ENCODE peak calls at places on chromosomes 3 and 15, in four cellular contexts. I is neural progenitor cell, V is GM23248, Q is left lung. U is an unnamed sample.

GRCh38 chr3:47034868-47035489 is 55.5 kb downstream of the NBEAL2 start:
- DNase-seq in V (no peak), Q (no peak), I (no peak), U (no peak)

GRCh38 chr15:93141373-93141790 is 52.4 kb upstream of the RGMA start:
- DNase-seq in V (no peak), Q (no peak), I (no peak), U (no peak)

GRCh38 chr3:146501752-146502151 is 32.4 kb upstream of the PLSCR2 start:
- DNase-seq in I (no peak), V (no peak), Q (no peak), U (no peak)

GRCh38 chr3:186901135-186901734 is 29.1 kb upstream of the ST6GAL1 start:
- DNase-seq in V (peak; percentile 39), Q (no peak), I (no peak), U (no peak)

GRCh38 chr15:62464705-62465104 is 299.6 kb upstream of the C2CD4B start:
- DNase-seq in Q (no peak), I (no peak), V (peak; percentile 79), U (no peak)

GRCh38 chr3:159857840-159858239 is 130.8 kb upstream of the IL12A start:
- DNase-seq in I (no peak), Q (no peak), V (no peak), U (no peak)

GRCh38 chr3:127772273-127772672 is 50.0 kb downstream of the MGLL start:
- DNase-seq in V (no peak), Q (no peak), I (no peak), U (no peak)

GRCh38 chr3:52361011-52361410 is 44.9 kb downstream of the DNAH1 start:
- DNase-seq in Q (peak; percentile 61), V (no peak), I (no peak), U (no peak)

GRCh38 chr15:66883322-66883911 is 181.4 kb downstream of the SMAD6 start:
- DNase-seq in Q (no peak), V (peak; percentile 100), I (peak; percentile 68), U (peak; percentile 60)

GRCh38 chr3:122513386-122514122 is 1.2 kb downstream of the KPNA1 start:
- DNase-seq in I (peak; percentile 15), Q (no peak), V (peak; percentile 53), U (no peak)

GRCh38 chr3:127991251-127991650 is 61.0 kb upstream of the SEC61A1 start:
- DNase-seq in V (no peak), I (no peak), Q (no peak), U (no peak)

GRCh38 chr15:79661411-79661810 is 229.3 kb downstream of the MINAR1 start:
- DNase-seq in V (no peak), Q (no peak), I (no peak), U (no peak)

GRCh38 chr3:178369006-178369405 is 167.2 kb upstream of the KCNMB2 start:
- DNase-seq in V (no peak), Q (no peak), I (no peak), U (no peak)

GRCh38 chr3:160622263-160623045 is 54.5 kb upstream of the ARL14 start:
- DNase-seq in I (no peak), V (peak; percentile 4), Q (no peak), U (no peak)

GRCh38 chr3:119681279-119681678 is 4.1 kb upstream of the COX17 start:
- DNase-seq in Q (no peak), I (peak; percentile 25), V (peak; percentile 72), U (no peak)

GRCh38 chr3:16366-16765 is 180.2 kb upstream of the CHL1 start:
- DNase-seq in V (no peak), I (no peak), Q (no peak), U (no peak)

GRCh38 chr3:56467108-56467507 is 1.2 kb downstream of the ERC2 start:
- DNase-seq in I (peak; percentile 96), Q (no peak), V (no peak), U (peak; percentile 50)

GRCh38 chr3:147943265-147943945 is 534.2 kb downstream of the ZIC1 start:
- DNase-seq in V (peak; percentile 91), Q (no peak), I (no peak), U (no peak)

GRCh38 chr15:69661446-69661845 is 208.8 kb downstream of the RPLP1 start:
- DNase-seq in V (no peak), Q (no peak), I (no peak), U (no peak)

GRCh38 chr3:35492846-35493245 is 146.5 kb upstream of the ARPP21 start:
- DNase-seq in V (no peak), I (no peak), Q (no peak), U (no peak)

GRCh38 chr15:57334257-57334656 is 42.0 kb upstream of the CGNL1 start:
- DNase-seq in V (peak; percentile 37), I (no peak), Q (no peak), U (no peak)

GRCh38 chr3:149815728-149816127 is 2.7 kb downstream of the RNF13 start:
- DNase-seq in I (no peak), Q (no peak), V (no peak), U (no peak)

GRCh38 chr3:195129644-195130492 is 141.1 kb downstream of the XXYLT1 start:
- DNase-seq in I (no peak), Q (no peak), V (no peak), U (no peak)

GRCh38 chr3:51686512-51687215 is 15.6 kb downstream of the TEX264 start:
- DNase-seq in V (peak; percentile 59), I (no peak), Q (peak; percentile 81), U (peak; percentile 89)

GRCh38 chr15:84909782-84910181 is 25.3 kb downstream of the SLC28A1 start:
- DNase-seq in I (no peak), V (no peak), Q (no peak), U (no peak)
- H3K4me1 ChIP-seq in I (no peaks in the 10 kb centered on the region), V (peaks cover 32% of the 10 kb centered on the region), Q (peaks cover 13% of the 10 kb centered on the region), U (no peaks in the 10 kb centered on the region)

GRCh38 chr3:184068344-184068743 is 15.5 kb downstream of the HTR3C start:
- DNase-seq in Q (no peak), I (no peak), V (no peak), U (no peak)

GRCh38 chr3:184066211-184066610 is 13.4 kb downstream of the HTR3C start:
- DNase-seq in Q (no peak), V (peak; percentile 57), I (no peak), U (no peak)

GRCh38 chr3:184062637-184063036 is 9.8 kb downstream of the HTR3C start:
- DNase-seq in Q (no peak), I (no peak), V (no peak), U (no peak)

GRCh38 chr3:184067573-184068055 is 14.8 kb downstream of the HTR3C start:
- DNase-seq in Q (no peak), I (no peak), V (no peak), U (no peak)
- H3K27ac ChIP-seq in Q (no peak overlapping the region), I (no peak overlapping the region), V (no peak overlapping the region), U (no peak overlapping the region)

GRCh38 chr3:13014755-13015285 is 58.4 kb downstream of the IQSEC1 start:
- DNase-seq in I (no peak), V (no peak), Q (no peak), U (no peak)
- H3K4me3 ChIP-seq in I (no peak overlapping the region), V (no peak overlapping the region), Q (peak overlapping the region; percentile 51), U (peak overlapping the region; percentile 38)

DNA sequence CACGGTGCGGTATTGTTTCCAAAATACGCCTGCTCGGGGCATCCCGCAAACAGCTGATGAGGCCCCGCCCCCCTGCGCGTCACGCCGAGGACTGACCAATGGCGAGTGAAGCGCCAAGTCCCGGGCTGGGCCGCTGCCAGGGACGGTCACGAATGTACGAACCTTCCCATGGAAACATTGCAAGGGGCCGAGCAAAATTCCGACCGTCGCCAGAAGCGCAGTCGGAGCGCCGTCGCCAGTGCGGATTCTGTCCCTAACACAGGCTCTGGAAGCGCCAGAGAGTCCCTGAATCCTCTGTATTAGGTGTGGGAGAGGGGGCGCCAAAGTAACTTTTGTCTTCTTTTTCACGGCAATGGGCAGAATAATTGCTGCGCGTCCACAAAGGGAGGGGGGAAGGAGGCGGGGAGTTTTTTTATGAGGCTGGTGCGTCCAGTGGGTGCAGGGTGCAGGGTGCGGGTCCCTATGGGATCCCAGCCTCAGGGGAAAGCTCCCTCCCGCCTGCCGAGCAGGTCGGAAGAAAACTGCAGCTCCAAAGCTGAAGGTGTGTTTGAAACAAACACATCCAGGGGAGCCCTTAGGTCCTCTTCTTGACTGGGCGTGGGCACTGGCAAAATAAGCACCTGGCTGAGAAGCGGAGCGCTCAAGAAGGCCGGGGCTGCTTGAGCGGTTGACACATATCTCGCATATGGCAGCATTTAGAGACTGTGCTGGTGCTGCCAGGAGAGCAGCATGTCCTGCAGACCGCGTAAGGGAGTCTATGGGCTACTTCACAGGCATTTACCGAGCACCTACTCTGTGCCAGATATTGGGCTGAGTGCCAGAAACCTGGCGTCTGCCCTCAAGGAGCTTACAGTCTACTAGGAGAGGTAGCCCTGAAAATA is at the start of gene BMF:
- DNase-seq in Q (peak; percentile 99), V (peak; percentile 99), I (peak; percentile 100), U (peak; percentile 100)
- H3K4me1 ChIP-seq in Q (peaks cover 46% of the 10 kb centered on the region), V (no peaks in the 10 kb centered on the region), I (peaks cover 53% of the 10 kb centered on the region), U (peaks cover 29% of the 10 kb centered on the region)

GRCh38 chr3:71628571-71628970 is 45.0 kb upstream of the FOXP1 start:
- DNase-seq in Q (no peak), I (no peak), V (peak; percentile 64), U (no peak)
- H3K27ac ChIP-seq in Q (no peak overlapping the region), I (no peak overlapping the region), V (peak overlapping the region; percentile 56), U (no peak overlapping the region)

DNA sequence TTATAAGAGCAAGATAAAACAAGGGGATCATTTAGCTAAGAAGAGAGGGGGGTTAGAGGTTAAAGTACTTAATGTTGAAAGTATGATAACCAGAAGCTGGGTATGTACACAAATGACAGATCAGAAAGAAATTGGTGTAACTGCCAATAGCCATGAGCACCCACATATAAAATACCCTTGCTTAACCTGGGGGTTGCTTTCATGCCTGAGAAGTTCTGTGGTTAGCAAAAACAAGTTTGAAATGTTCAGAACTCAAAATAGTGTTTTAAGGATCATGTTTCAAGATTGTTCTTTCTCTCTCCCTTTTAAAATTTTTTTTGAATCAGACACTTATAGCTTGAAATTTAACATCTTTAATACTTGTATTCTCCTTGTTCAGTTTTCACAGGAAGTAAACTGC is 321.4 kb upstream of the GBE1 start:
- DNase-seq in V (peak; percentile 7), Q (no peak), I (no peak), U (no peak)
- H3K4me3 ChIP-seq in V (no peak overlapping the region), Q (no peak overlapping the region), I (no peak overlapping the region), U (no peak overlapping the region)

GRCh38 chr3:41222012-41222411 is 22.7 kb downstream of the CTNNB1 start:
- DNase-seq in I (no peak), Q (no peak), V (no peak), U (no peak)
- H3K4me1 ChIP-seq in I (peaks cover 4% of the 10 kb centered on the region), Q (peaks cover 65% of the 10 kb centered on the region), V (peaks cover 37% of the 10 kb centered on the region), U (no peaks in the 10 kb centered on the region)